ENCODE peak calls at places on chromosomes 7 and 10, in five cellular contexts. One of them, this sample, is unnamed.
A peak's percentile ranks its signal among the peaks of the same experiment; 100 is the strongest.

GRCh38 chr7:28855538-28856217 is 102.5 kb downstream of the TRIL start:
- DNase-seq in H9: no peak
- DNase-seq in activated CD4-positive, CD25-positive, alpha-beta regulatory T cell: no peak
- DNase-seq in mucosa of gallbladder: peak; percentile 64
- DNase-seq in hippocampal formation: no peak
- DNase-seq in this sample: no peak

GRCh38 chr7:17660116-17660515 is 280.2 kb downstream of the SNX13 start:
- DNase-seq in H9: no peak
- DNase-seq in mucosa of gallbladder: no peak
- DNase-seq in activated CD4-positive, CD25-positive, alpha-beta regulatory T cell: no peak
- DNase-seq in hippocampal formation: no peak
- DNase-seq in this sample: no peak

GRCh38 chr10:13686331-13686752 is 99.6 kb downstream of the PRPF18 start:
- DNase-seq in H9: no peak
- DNase-seq in mucosa of gallbladder: peak; percentile 69
- DNase-seq in hippocampal formation: no peak
- DNase-seq in activated CD4-positive, CD25-positive, alpha-beta regulatory T cell: no peak
- DNase-seq in this sample: no peak

GRCh38 chr10:43204943-43205671 is 61.8 kb downstream of the RASGEF1A start:
- DNase-seq in H9: peak; percentile 91
- DNase-seq in activated CD4-positive, CD25-positive, alpha-beta regulatory T cell: no peak
- DNase-seq in hippocampal formation: peak; percentile 34
- DNase-seq in mucosa of gallbladder: no peak
- DNase-seq in this sample: peak; percentile 46

GRCh38 chr7:47669178-47669878 is 87.4 kb upstream of the TNS3 start:
- DNase-seq in mucosa of gallbladder: peak; percentile 89
- DNase-seq in hippocampal formation: no peak
- DNase-seq in activated CD4-positive, CD25-positive, alpha-beta regulatory T cell: no peak
- DNase-seq in H9: no peak
- DNase-seq in this sample: peak; percentile 50

GRCh38 chr10:13206546-13207443 is 27.4 kb downstream of the UCMA start:
- DNase-seq in activated CD4-positive, CD25-positive, alpha-beta regulatory T cell: no peak
- DNase-seq in hippocampal formation: no peak
- DNase-seq in H9: no peak
- DNase-seq in mucosa of gallbladder: no peak
- DNase-seq in this sample: no peak

GRCh38 chr7:929311-929711 is 25.2 kb downstream of the ADAP1 start:
- DNase-seq in mucosa of gallbladder: no peak
- DNase-seq in H9: no peak
- DNase-seq in activated CD4-positive, CD25-positive, alpha-beta regulatory T cell: no peak
- DNase-seq in hippocampal formation: peak; percentile 60
- DNase-seq in this sample: peak; percentile 23

GRCh38 chr7:152383341-152384234 is 52.2 kb downstream of the KMT2C start:
- DNase-seq in activated CD4-positive, CD25-positive, alpha-beta regulatory T cell: no peak
- DNase-seq in H9: no peak
- DNase-seq in hippocampal formation: no peak
- DNase-seq in mucosa of gallbladder: no peak
- DNase-seq in this sample: no peak

GRCh38 chr7:1532456-1533254 is 2.2 kb downstream of the MAFK start:
- DNase-seq in hippocampal formation: peak; percentile 49
- DNase-seq in mucosa of gallbladder: peak; percentile 89
- DNase-seq in activated CD4-positive, CD25-positive, alpha-beta regulatory T cell: no peak
- DNase-seq in H9: no peak
- DNase-seq in this sample: peak; percentile 87

GRCh38 chr7:120735791-120736190 is 122.2 kb downstream of the TSPAN12 start:
- DNase-seq in mucosa of gallbladder: no peak
- DNase-seq in H9: no peak
- DNase-seq in hippocampal formation: no peak
- DNase-seq in activated CD4-positive, CD25-positive, alpha-beta regulatory T cell: no peak
- DNase-seq in this sample: no peak

GRCh38 chr7:26609082-26609481 is 255.3 kb downstream of the SKAP2 start:
- DNase-seq in activated CD4-positive, CD25-positive, alpha-beta regulatory T cell: no peak
- DNase-seq in mucosa of gallbladder: no peak
- DNase-seq in hippocampal formation: no peak
- DNase-seq in H9: no peak
- DNase-seq in this sample: no peak

GRCh38 chr7:43647772-43648643 is 65.1 kb downstream of the STK17A start:
- DNase-seq in mucosa of gallbladder: peak; percentile 76
- DNase-seq in H9: no peak
- DNase-seq in hippocampal formation: peak; percentile 50
- DNase-seq in activated CD4-positive, CD25-positive, alpha-beta regulatory T cell: no peak
- DNase-seq in this sample: no peak

GRCh38 chr10:49527850-49528249 is 11.1 kb downstream of the ERCC6 start:
- DNase-seq in activated CD4-positive, CD25-positive, alpha-beta regulatory T cell: no peak
- DNase-seq in H9: no peak
- DNase-seq in hippocampal formation: no peak
- DNase-seq in mucosa of gallbladder: no peak
- DNase-seq in this sample: no peak

GRCh38 chr10:55631071-55631654 is 729.9 kb downstream of the ZWINT start:
- DNase-seq in activated CD4-positive, CD25-positive, alpha-beta regulatory T cell: no peak
- DNase-seq in hippocampal formation: peak; percentile 48
- DNase-seq in H9: peak; percentile 91
- DNase-seq in mucosa of gallbladder: peak; percentile 21
- DNase-seq in this sample: peak; percentile 55

GRCh38 chr7:103795112-103795511 is 194.3 kb downstream of the RELN start:
- DNase-seq in activated CD4-positive, CD25-positive, alpha-beta regulatory T cell: no peak
- DNase-seq in H9: no peak
- DNase-seq in mucosa of gallbladder: no peak
- DNase-seq in hippocampal formation: no peak
- DNase-seq in this sample: no peak

GRCh38 chr10:71232089-71232998 is 20.0 kb downstream of the UNC5B start:
- DNase-seq in mucosa of gallbladder: peak; percentile 95
- DNase-seq in activated CD4-positive, CD25-positive, alpha-beta regulatory T cell: no peak
- DNase-seq in hippocampal formation: peak; percentile 97
- DNase-seq in H9: no peak
- DNase-seq in this sample: no peak

GRCh38 chr7:101576993-101577392 is 52.1 kb downstream of the MYL10 start:
- DNase-seq in activated CD4-positive, CD25-positive, alpha-beta regulatory T cell: no peak
- DNase-seq in H9: peak; percentile 23
- DNase-seq in mucosa of gallbladder: no peak
- DNase-seq in hippocampal formation: no peak
- DNase-seq in this sample: no peak